ENCODE peak calls at places on chromosome 9, in five cellular contexts. N is right atrium auricular region, Q is mesendoderm, X is vagina, L is H9. I is an unnamed sample.

GRCh38 chr9:124482431-124483031 is 24.7 kb downstream of the NR5A1 start:
- DNase-seq in N (no peak), X (no peak), Q (peak; percentile 40), L (peak; percentile 82), I (no peak)

GRCh38 chr9:38682713-38683112 is 37.2 kb downstream of the FAM240B start:
- DNase-seq in L (no peak), N (peak; percentile 36), X (no peak), Q (peak; percentile 95), I (no peak)

GRCh38 chr9:23851024-23851629 is 25.1 kb upstream of the ELAVL2 start:
- DNase-seq in L (peak; percentile 70), X (no peak), N (no peak), Q (peak; percentile 67), I (no peak)

GRCh38 chr9:134379774-134380431 is 53.6 kb downstream of the RXRA start:
- DNase-seq in Q (no peak), L (no peak), N (no peak), X (no peak), I (no peak)

GRCh38 chr9:82331091-82331490 is 342.5 kb downstream of the SPATA31D1 start:
- DNase-seq in L (no peak), N (no peak), Q (no peak), X (no peak), I (no peak)

GRCh38 chr9:134822541-134822940 is 58.1 kb upstream of the FCN2 start:
- DNase-seq in X (no peak), N (no peak), L (no peak), Q (no peak), I (no peak)

GRCh38 chr9:81480828-81481604 is 208.3 kb downstream of the TLE1 start:
- DNase-seq in N (no peak), L (no peak), X (no peak), Q (no peak), I (no peak)

GRCh38 chr9:87859786-87860185 is 22.9 kb upstream of the SPATA31E1 start:
- DNase-seq in X (peak; percentile 54), L (no peak), N (no peak), Q (no peak), I (no peak)

DNA sequence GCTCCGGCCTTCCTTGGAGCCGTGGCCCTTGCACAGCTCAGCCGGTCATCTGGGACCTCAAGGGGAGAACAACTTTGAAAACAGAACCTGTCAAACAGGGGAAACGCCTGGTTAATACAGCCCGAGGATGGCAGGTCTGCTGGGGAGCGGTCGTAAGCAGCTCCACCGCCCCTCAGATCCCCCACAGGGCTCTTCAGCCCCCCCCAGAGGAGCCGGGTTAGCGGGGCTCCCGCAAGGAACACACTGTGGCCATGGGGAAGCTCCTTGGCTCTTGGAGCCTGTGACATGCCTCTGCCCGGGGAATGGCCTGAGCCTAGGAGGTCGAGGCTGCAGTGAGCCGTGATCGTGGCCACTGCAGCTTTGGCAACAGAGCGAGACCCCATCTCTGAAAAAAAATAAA is 6.8 kb downstream of the TMEM250 start:
- DNase-seq in X (no peak), N (no peak), Q (no peak), L (peak; percentile 36), I (no peak)
- H3K4me1 ChIP-seq in X (peaks cover 52% of the 10 kb centered on the region), N (peaks cover 42% of the 10 kb centered on the region), Q (no peaks in the 10 kb centered on the region), L (no peaks in the 10 kb centered on the region), I (peaks cover 40% of the 10 kb centered on the region)

GRCh38 chr9:93461414-93461743 is 8.0 kb upstream of the FAM120AOS start:
- DNase-seq in Q (no peak), L (no peak), N (no peak), X (no peak), I (no peak)

GRCh38 chr9:93460689-93461413 is 7.5 kb upstream of the FAM120AOS start:
- DNase-seq in L (no peak), Q (no peak), N (no peak), X (no peak), I (no peak)

GRCh38 chr9:93463638-93464248 is 10.4 kb upstream of the FAM120AOS start:
- DNase-seq in N (no peak), Q (no peak), L (no peak), X (no peak), I (no peak)

GRCh38 chr9:93459432-93459847 is 6.1 kb upstream of the FAM120AOS start:
- DNase-seq in Q (no peak), L (no peak), N (no peak), X (no peak), I (no peak)

DNA sequence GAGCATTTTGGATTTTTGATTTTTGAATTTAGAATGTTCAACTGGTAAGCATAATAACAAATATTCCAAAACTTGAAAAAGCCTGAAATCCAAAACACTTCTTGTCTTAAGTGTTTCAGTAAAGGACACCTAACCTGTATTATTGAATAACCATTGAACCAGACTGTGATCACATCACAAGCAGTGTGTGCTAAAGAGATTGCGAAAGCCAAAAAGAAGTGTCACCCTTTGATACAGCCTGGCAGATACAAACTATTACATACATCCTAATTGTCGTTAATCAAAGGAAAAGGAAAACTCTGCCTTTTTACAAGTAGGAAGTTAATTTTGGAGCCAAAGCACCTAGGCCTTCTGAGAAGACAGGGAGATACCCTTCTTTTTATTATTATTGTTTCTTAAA is 8.4 kb upstream of the FAM120AOS start:
- DNase-seq in N (no peak), Q (no peak), L (no peak), X (no peak), I (no peak)
- H3K4me1 ChIP-seq in N (peaks cover 64% of the 10 kb centered on the region), Q (peaks cover 10% of the 10 kb centered on the region), L (peaks cover 21% of the 10 kb centered on the region), X (peaks cover 87% of the 10 kb centered on the region), I (peaks cover 65% of the 10 kb centered on the region)

DNA sequence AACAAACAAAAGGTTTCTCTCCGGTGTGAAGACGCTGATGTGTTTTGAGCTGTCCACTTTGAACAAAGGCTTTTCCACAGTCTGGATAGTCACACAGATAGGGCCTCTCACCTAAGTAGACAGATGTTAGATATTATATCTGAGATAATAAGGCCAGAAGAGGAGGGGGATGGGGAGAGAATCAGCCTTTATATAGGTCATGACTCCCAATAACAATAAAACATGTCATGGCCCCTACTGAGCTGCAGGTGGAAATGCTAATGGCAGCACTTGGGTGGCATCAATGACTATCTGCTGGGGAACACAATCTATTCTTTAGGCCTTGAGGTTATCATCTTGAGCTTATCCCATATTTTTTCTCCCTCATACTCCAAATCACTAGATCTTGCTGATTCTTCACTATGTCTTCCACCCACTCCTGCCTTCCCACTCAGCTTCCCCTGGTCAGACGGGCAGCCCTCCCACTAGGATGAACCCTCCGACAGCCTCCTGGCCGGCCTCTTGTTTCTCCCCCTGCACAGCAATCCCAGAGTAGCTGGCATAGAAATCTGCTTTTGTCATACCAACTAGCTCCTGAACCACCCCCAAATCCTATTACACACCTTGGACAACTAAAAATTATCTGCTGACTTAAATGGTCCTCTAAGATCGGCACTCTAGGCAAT is 11.5 kb upstream of the SLC35D2 start:
- DNase-seq in X (no peak), L (no peak), Q (no peak), N (no peak), I (no peak)
- H3K4me1 ChIP-seq in X (no peaks in the 10 kb centered on the region), L (peaks cover 10% of the 10 kb centered on the region), Q (no peaks in the 10 kb centered on the region), N (no peaks in the 10 kb centered on the region), I (no peaks in the 10 kb centered on the region)

GRCh38 chr9:70559102-70559501 is 144.6 kb upstream of the KLF9 start:
- DNase-seq in N (no peak), L (no peak), X (peak; percentile 8), Q (no peak), I (no peak)
- H3K4me1 ChIP-seq in N (peaks cover 17% of the 10 kb centered on the region), L (peaks cover 11% of the 10 kb centered on the region), X (peaks cover 27% of the 10 kb centered on the region), Q (peaks cover 6% of the 10 kb centered on the region), I (peaks cover 17% of the 10 kb centered on the region)